ENCODE peak calls at places on chromosome 19, in ten cellular contexts. T is MM.1S; V is heart left ventricle; S is CD8-positive, alpha-beta T cell; Z is PC-3; K is tibial artery; I is endodermal cell; X is gastrocnemius medialis; D is cardiac muscle cell; B is ovary. Y is an unnamed sample.

GRCh38 chr19:49916839-49917733 is 11.9 kb upstream of the ATF5 start:
- DNase-seq in V (no peak), Z (no peak), I (peak; percentile 75), X (no peak), D (no peak), K (no peak), B (no peak), S (no peak), T (no peak), Y (peak; percentile 41)

GRCh38 chr19:55672418-55672817 is 2.6 kb upstream of the EPN1 start:
- DNase-seq in T (no peak), X (no peak), I (no peak), K (no peak), B (no peak), D (peak; percentile 50), V (no peak), S (no peak), Z (no peak), Y (no peak)

GRCh38 chr19:5893907-5894703 is 9.5 kb downstream of the NDUFA11 start:
- DNase-seq in X (no peak), T (no peak), D (no peak), S (no peak), Z (no peak), B (no peak), I (no peak), K (no peak), V (peak; percentile 78), Y (no peak)

GRCh38 chr19:44662686-44663085 is 8.6 kb upstream of the CEACAM19 start:
- DNase-seq in K (no peak), V (no peak), B (no peak), S (no peak), T (no peak), D (peak; percentile 43), X (no peak), I (no peak), Z (no peak), Y (no peak)

GRCh38 chr19:42203700-42204099 is 13.8 kb downstream of the DEDD2 start:
- DNase-seq in I (no peak), Z (no peak), D (no peak), V (no peak), X (no peak), T (no peak), B (no peak), K (no peak), S (no peak), Y (no peak)

GRCh38 chr19:10332158-10332964 is 968 bp downstream of the RAVER1 start:
- DNase-seq in B (no peak), K (no peak), V (no peak), Z (no peak), X (no peak), I (peak; percentile 60), S (no peak), T (no peak), D (no peak), Y (no peak)

GRCh38 chr19:12544401-12544876 is 6.8 kb downstream of the ZNF564 start:
- DNase-seq in K (no peak), X (no peak), Z (no peak), T (no peak), V (no peak), D (peak; percentile 91), S (no peak), B (no peak), I (no peak), Y (no peak)

GRCh38 chr19:12770922-12771321 is 4.4 kb downstream of the HOOK2 start:
- DNase-seq in T (no peak), K (no peak), B (no peak), I (no peak), X (no peak), Z (no peak), S (no peak), D (no peak), V (no peak), Y (no peak)

GRCh38 chr19:30406220-30406944 is 34.2 kb downstream of the ZNF536 start:
- DNase-seq in K (no peak), X (no peak), I (peak; percentile 73), D (no peak), B (no peak), V (peak; percentile 39), S (no peak), Z (no peak), T (no peak), Y (no peak)

GRCh38 chr19:17656970-17657369 is 31.2 kb downstream of the UNC13A start:
- DNase-seq in K (no peak), Z (no peak), T (no peak), B (no peak), S (no peak), V (no peak), X (no peak), D (no peak), I (no peak), Y (no peak)

GRCh38 chr19:38039966-38040365 is 133.0 kb downstream of the SIPA1L3 start:
- DNase-seq in S (no peak), T (no peak), K (no peak), Z (peak; percentile 87), D (peak; percentile 46), B (no peak), X (no peak), I (no peak), V (no peak), Y (no peak)

GRCh38 chr19:47819841-47820244 is 1.9 kb upstream of the CRX start:
- DNase-seq in B (no peak), D (no peak), S (no peak), I (peak; percentile 92), Z (no peak), K (no peak), V (no peak), T (no peak), X (no peak), Y (no peak)

GRCh38 chr19:47826800-47827199 is 5.1 kb downstream of the CRX start:
- DNase-seq in K (no peak), X (no peak), B (no peak), V (no peak), S (no peak), D (no peak), Z (no peak), T (no peak), I (no peak), Y (no peak)

GRCh38 chr19:47821460-47822020 is at the start of gene CRX:
- DNase-seq in S (no peak), T (no peak), I (no peak), K (no peak), Z (no peak), D (no peak), X (no peak), V (no peak), B (no peak), Y (no peak)

GRCh38 chr19:47820410-47820809 is 1.3 kb upstream of the CRX start:
- DNase-seq in S (no peak), D (no peak), I (no peak), V (no peak), T (no peak), X (no peak), K (no peak), B (no peak), Z (no peak), Y (no peak)

DNA sequence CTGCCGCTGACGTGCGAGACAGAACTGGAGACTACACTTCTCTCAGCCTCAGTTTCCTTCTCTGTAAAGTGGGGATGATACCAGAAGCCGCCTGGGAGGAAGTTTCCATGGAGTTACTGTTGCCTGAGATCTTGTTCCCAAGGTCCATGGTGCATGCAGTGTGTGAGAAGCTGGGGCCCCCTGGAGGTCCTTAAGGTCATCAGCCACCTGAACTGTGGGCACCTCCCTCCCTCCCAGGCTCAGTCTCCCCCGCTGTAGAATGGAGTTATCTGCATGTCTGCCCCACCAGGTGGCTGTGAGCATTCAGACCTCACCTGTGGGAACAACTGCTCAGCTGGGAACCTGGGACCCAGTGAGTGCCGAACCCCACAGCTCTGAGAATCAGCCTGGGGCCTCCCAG is 2.7 kb downstream of the CRX start:
- DNase-seq in I (peak; percentile 60), K (no peak), X (no peak), V (no peak), S (no peak), D (no peak), T (no peak), B (no peak), Z (no peak), Y (no peak)
- TF ChIP-seq CTCF in I (peak; percentile 65), K (no peak), X (no peak), V (no peak), S (no peak), D (no peak), T (no peak), B (no peak), Z (no peak), Y (no peak)

DNA sequence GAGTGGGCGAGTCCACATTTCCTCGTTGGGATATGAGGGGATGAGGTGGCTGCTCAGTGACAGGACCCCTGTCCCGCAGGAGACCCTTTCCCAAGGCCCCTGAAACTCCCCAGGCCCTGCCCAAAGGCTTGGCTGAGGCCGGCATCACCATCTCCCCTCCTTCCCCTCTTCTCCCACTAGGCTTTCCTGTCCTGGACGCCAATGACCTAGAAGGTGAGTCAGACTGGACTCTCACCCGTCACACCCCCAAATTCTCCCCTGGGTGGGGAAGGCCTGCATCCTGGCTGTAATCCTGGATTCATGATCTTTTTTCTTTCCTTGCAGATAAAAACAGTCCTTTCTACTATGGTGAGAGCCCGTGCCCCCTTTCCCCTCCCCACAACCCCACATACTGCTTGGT is 5.3 kb downstream of the FXYD3 start:
- DNase-seq in B (no peak), X (no peak), T (no peak), S (no peak), D (no peak), K (no peak), I (no peak), Z (peak; percentile 59), V (no peak), Y (no peak)
- H3K4me1 ChIP-seq in B (peaks cover 14% of the 10 kb centered on the region), X (peaks cover 37% of the 10 kb centered on the region), T (peaks cover 7% of the 10 kb centered on the region), S (peaks cover 13% of the 10 kb centered on the region), D (no peaks in the 10 kb centered on the region), K (peaks cover 27% of the 10 kb centered on the region), I (no peaks in the 10 kb centered on the region), Z (peaks cover 71% of the 10 kb centered on the region), V (peaks cover 46% of the 10 kb centered on the region), Y (peaks cover 19% of the 10 kb centered on the region)

DNA sequence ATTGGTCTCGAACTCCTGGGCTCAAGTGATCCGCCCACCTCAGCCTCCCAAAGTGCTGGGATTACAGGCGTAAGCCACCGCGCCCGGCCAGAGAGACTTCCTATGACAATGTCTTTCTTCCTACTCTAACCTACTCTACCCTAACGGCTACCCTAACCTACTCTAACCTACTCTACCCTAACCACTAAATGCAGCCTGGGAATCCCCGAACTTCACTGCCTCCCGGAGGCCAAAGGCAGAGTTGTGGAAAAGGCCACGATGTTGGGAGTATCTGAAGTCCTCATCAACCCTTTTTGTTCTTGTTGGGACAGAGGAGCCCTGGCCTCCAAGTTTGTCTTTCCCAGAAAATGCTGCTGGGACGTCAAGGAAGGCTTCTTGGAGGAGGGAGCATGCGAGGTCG is 967 bp upstream of the NR2C2AP start:
- DNase-seq in B (no peak), Z (peak; percentile 20), I (no peak), D (no peak), X (no peak), V (no peak), T (no peak), S (no peak), K (no peak), Y (no peak)
- TF ChIP-seq CTCF in B (no peak), Z (no peak), I (peak; percentile 16), D (no peak), X (no peak), V (no peak), T (no peak), S (no peak), K (no peak), Y (no peak)

DNA sequence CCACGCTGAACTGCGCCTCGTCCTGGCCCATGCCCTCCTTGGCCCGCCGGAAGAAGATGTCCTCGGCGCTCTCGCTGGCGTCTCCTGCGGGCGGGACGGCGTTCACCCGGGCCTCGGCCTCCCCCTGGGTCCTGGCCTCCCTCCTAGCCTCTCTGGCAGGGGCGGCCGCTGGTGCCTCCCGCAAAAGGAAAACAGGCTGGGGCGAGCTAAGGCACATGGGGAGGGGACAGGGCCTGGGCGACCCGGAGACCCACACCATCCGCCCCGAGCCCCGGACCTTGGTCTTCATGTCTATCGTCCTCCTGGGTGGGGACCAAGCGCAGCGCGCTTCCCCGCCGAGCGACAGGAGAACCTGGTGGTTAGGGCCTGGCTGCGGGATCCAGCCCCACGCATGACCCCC is 5.7 kb upstream of the TBXA2R start:
- DNase-seq in K (no peak), V (no peak), I (no peak), D (no peak), T (no peak), X (no peak), B (peak; percentile 31), Z (no peak), S (no peak), Y (no peak)
- H3K4me1 ChIP-seq in K (peaks cover 39% of the 10 kb centered on the region), V (peaks cover 35% of the 10 kb centered on the region), I (no peaks in the 10 kb centered on the region), D (peaks cover 13% of the 10 kb centered on the region), T (peaks cover 5% of the 10 kb centered on the region), X (peaks cover 6% of the 10 kb centered on the region), B (peaks cover 7% of the 10 kb centered on the region), Z (peaks cover 8% of the 10 kb centered on the region), S (peaks cover 18% of the 10 kb centered on the region), Y (no peaks in the 10 kb centered on the region)